ENCODE peak calls at places on chromosomes 13 and 19, in ten cellular contexts. F is AG09309; B is EL; A is AG10803; V is HCT116; X is CD4-positive, alpha-beta memory T cell; M is right cardiac atrium; Z is fibroblast of the conjunctiva; I is H54; D is stimulated activated CD4-positive, alpha-beta T cell treated with anti-CD3 and anti-CD28 coated beads, Interleukin-2, amount 100 ng/mL, for 48 hours. R is an unnamed sample.
A peak's percentile ranks its signal among the peaks of the same experiment; 100 is the strongest.

GRCh38 chr19:40663712-40664692 is 26.4 kb downstream of the NUMBL start:
- DNase-seq in F (no peak), I (no peak), B (peak; percentile 44), X (no peak), V (no peak), A (peak; percentile 25), M (no peak), Z (no peak), D (no peak), R (peak; percentile 52)

GRCh38 chr19:30379841-30380610 is 7.8 kb downstream of the ZNF536 start:
- DNase-seq in A (no peak), F (no peak), D (no peak), X (no peak), M (no peak), Z (no peak), I (no peak), B (no peak), V (no peak), R (no peak)

GRCh38 chr13:52344108-52344507 is 61.9 kb downstream of the THSD1 start:
- DNase-seq in B (no peak), F (peak; percentile 31), V (no peak), X (no peak), Z (no peak), A (peak; percentile 76), M (peak; percentile 60), D (no peak), I (no peak), R (no peak)

GRCh38 chr19:18102916-18103542 is 5.5 kb downstream of the MAST3 start:
- DNase-seq in A (no peak), D (no peak), M (no peak), V (no peak), I (no peak), Z (no peak), X (no peak), F (no peak), B (no peak), R (no peak)

GRCh38 chr19:32265991-32266390 is 79.4 kb upstream of the ZNF507 start:
- DNase-seq in M (no peak), A (no peak), I (no peak), V (no peak), B (no peak), X (no peak), F (no peak), D (no peak), Z (no peak), R (no peak)

GRCh38 chr13:72437458-72437857 is 290.0 kb downstream of the MZT1 start:
- DNase-seq in F (no peak), B (peak; percentile 83), M (no peak), V (no peak), X (no peak), A (peak; percentile 46), Z (peak; percentile 0), I (no peak), D (no peak), R (peak; percentile 42)

GRCh38 chr13:73158851-73159250 is 100.0 kb downstream of the KLF5 start:
- DNase-seq in A (peak; percentile 65), Z (peak; percentile 17), I (no peak), F (no peak), V (no peak), X (no peak), M (no peak), B (peak; percentile 83), D (no peak), R (peak; percentile 46)

GRCh38 chr19:1270168-1270853 is 1.2 kb downstream of the CIRBP start:
- DNase-seq in Z (no peak), V (no peak), F (no peak), A (no peak), X (no peak), M (no peak), B (no peak), D (no peak), I (no peak), R (peak; percentile 43)

GRCh38 chr19:32878988-32879387 is 9.4 kb upstream of the SLC7A9 start:
- DNase-seq in M (no peak), F (no peak), X (no peak), A (no peak), B (no peak), Z (no peak), D (no peak), V (no peak), I (no peak), R (no peak)

GRCh38 chr13:34748561-34748960 is 193.5 kb upstream of the NBEA start:
- DNase-seq in X (no peak), F (no peak), Z (no peak), V (no peak), B (no peak), I (no peak), M (no peak), A (no peak), D (no peak), R (no peak)

GRCh38 chr19:15550847-15551182 is 42.5 kb downstream of the CYP4F22 start:
- DNase-seq in X (no peak), Z (no peak), A (no peak), F (no peak), M (no peak), I (no peak), V (no peak), B (peak; percentile 12), D (no peak), R (peak; percentile 1)

GRCh38 chr19:19661675-19662251 is 1.7 kb downstream of the ATP13A1 start:
- DNase-seq in A (no peak), V (no peak), I (no peak), X (peak; percentile 57), D (peak; percentile 34), F (no peak), B (no peak), Z (no peak), M (peak; percentile 30), R (no peak)

GRCh38 chr19:54448037-54448773 is 794 bp upstream of the LENG8 start:
- DNase-seq in Z (no peak), F (no peak), X (no peak), I (no peak), V (no peak), M (peak; percentile 85), D (peak; percentile 38), B (peak; percentile 66), A (peak; percentile 60), R (peak; percentile 78)

GRCh38 chr13:30142502-30143211 is 164.7 kb downstream of the KATNAL1 start:
- DNase-seq in V (peak; percentile 21), Z (peak; percentile 92), D (no peak), B (peak; percentile 98), A (peak; percentile 100), F (peak; percentile 99), I (peak; percentile 71), M (peak; percentile 62), X (peak; percentile 22), R (peak; percentile 85)

GRCh38 chr13:45015300-45015699 is 26.0 kb downstream of the GPALPP1 start:
- DNase-seq in I (no peak), V (no peak), D (no peak), M (no peak), F (no peak), Z (no peak), A (no peak), B (peak; percentile 2), X (no peak), R (no peak)

GRCh38 chr19:29880498-29881081 is 61.4 kb upstream of the URI1 start:
- DNase-seq in X (no peak), F (no peak), Z (no peak), V (no peak), I (no peak), M (no peak), A (no peak), D (no peak), B (no peak), R (no peak)

GRCh38 chr13:94412870-94413269 is 66.6 kb downstream of the DCT start:
- DNase-seq in X (no peak), M (no peak), Z (no peak), F (no peak), A (no peak), V (no peak), B (no peak), D (no peak), I (no peak), R (no peak)

GRCh38 chr19:50693064-50693975 is 26.3 kb downstream of the SHANK1 start:
- DNase-seq in M (no peak), B (no peak), D (no peak), X (no peak), V (no peak), A (no peak), I (no peak), Z (no peak), F (no peak), R (no peak)

GRCh38 chr13:45413826-45414312 is 4.3 kb downstream of the SLC25A30 start:
- DNase-seq in B (no peak), V (no peak), D (no peak), M (no peak), F (no peak), A (no peak), Z (no peak), I (no peak), X (no peak), R (no peak)

GRCh38 chr13:101681834-101682233 is 229.4 kb downstream of the ITGBL1 start:
- DNase-seq in B (peak; percentile 2), A (peak; percentile 11), M (no peak), D (no peak), F (no peak), Z (peak; percentile 12), I (no peak), X (no peak), V (no peak), R (peak; percentile 30)

GRCh38 chr19:45577111-45577905 is 7.3 kb downstream of the OPA3 start:
- DNase-seq in X (no peak), V (no peak), B (peak; percentile 92), M (peak; percentile 68), Z (peak; percentile 58), I (peak; percentile 61), D (no peak), A (peak; percentile 83), F (peak; percentile 58), R (peak; percentile 85)

GRCh38 chr13:40153516-40153915 is 498.1 kb downstream of the COG6 start:
- DNase-seq in V (no peak), B (no peak), D (no peak), X (peak; percentile 17), Z (no peak), I (no peak), M (peak; percentile 77), A (no peak), F (no peak), R (no peak)

GRCh38 chr19:30856376-30856775 is 484.2 kb downstream of the ZNF536 start:
- DNase-seq in X (no peak), V (no peak), I (no peak), M (no peak), Z (no peak), B (no peak), A (no peak), D (no peak), F (no peak), R (no peak)

GRCh38 chr19:13441810-13442512 is 64.3 kb downstream of the CACNA1A start:
- DNase-seq in F (no peak), D (peak; percentile 38), B (peak; percentile 35), M (peak; percentile 57), Z (no peak), I (peak; percentile 20), X (peak; percentile 21), V (no peak), A (peak; percentile 42), R (peak; percentile 67)

GRCh38 chr13:99971576-99972189 is at the start of gene ZIC5:
- DNase-seq in D (no peak), A (no peak), Z (no peak), X (no peak), B (no peak), V (no peak), M (no peak), F (no peak), I (no peak), R (no peak)